ENCODE peak calls at places on chromosome 10, in nine cellular contexts. T is Kasumi-1, Z is T1000, E is EL, V is RPMI7951, H is dermis microvascular lymphatic vessel endothelial cell, L is thyroid gland, N is HS-5, F is nephron progenitor cell. U is an unnamed sample.

GRCh38 chr10:11345224-11346054 is 266.0 kb downstream of the USP6NL start:
- DNase-seq in T (peak; percentile 92), Z (no peak), E (no peak), V (peak; percentile 4), H (peak; percentile 60), L (no peak), N (no peak), F (no peak), U (no peak)

GRCh38 chr10:86536294-86536861 is 14.8 kb upstream of the WAPL start:
- DNase-seq in T (no peak), Z (no peak), E (no peak), V (no peak), H (no peak), L (no peak), N (no peak), F (no peak), U (no peak)

GRCh38 chr10:5462841-5463293 is 36.5 kb downstream of the CALML5 start:
- DNase-seq in T (no peak), Z (no peak), E (no peak), V (no peak), H (no peak), L (no peak), N (no peak), F (no peak), U (no peak)

GRCh38 chr10:89213191-89213808 is 6.2 kb upstream of the CH25H start:
- DNase-seq in T (peak; percentile 87), Z (no peak), E (peak; percentile 39), V (peak; percentile 32), H (peak; percentile 57), L (no peak), N (no peak), F (no peak), U (no peak)

GRCh38 chr10:46292573-46293023 is 5.8 kb downstream of the ANTXRL start:
- DNase-seq in T (no peak), Z (no peak), E (no peak), V (no peak), H (no peak), L (no peak), N (no peak), F (no peak), U (no peak)

GRCh38 chr10:8052344-8052969 is 2.0 kb upstream of the GATA3 start:
- DNase-seq in T (no peak), Z (no peak), E (no peak), V (no peak), H (no peak), L (no peak), N (no peak), F (peak; percentile 37), U (no peak)

GRCh38 chr10:114709966-114710365 is 51.9 kb upstream of the ABLIM1 start:
- DNase-seq in T (no peak), Z (no peak), E (peak; percentile 18), V (peak; percentile 9), H (no peak), L (no peak), N (no peak), F (no peak), U (no peak)

GRCh38 chr10:117552156-117552620 is 9.6 kb downstream of the EMX2 start:
- DNase-seq in T (no peak), Z (no peak), E (no peak), V (no peak), H (no peak), L (no peak), N (no peak), F (peak; percentile 61), U (no peak)

GRCh38 chr10:15821046-15821683 is 39.1 kb downstream of the MINDY3 start:
- DNase-seq in T (no peak), Z (no peak), E (no peak), V (no peak), H (peak; percentile 7), L (no peak), N (no peak), F (no peak), U (no peak)

GRCh38 chr10:131094406-131095108 is 217.0 kb downstream of the TCERG1L start:
- DNase-seq in T (no peak), Z (no peak), E (no peak), V (no peak), H (no peak), L (no peak), N (no peak), F (peak; percentile 30), U (no peak)

GRCh38 chr10:29239569-29240472 is 49.0 kb upstream of the LYZL1 start:
- DNase-seq in T (peak; percentile 43), Z (no peak), E (peak; percentile 27), V (peak; percentile 66), H (peak; percentile 24), L (no peak), N (no peak), F (peak; percentile 15), U (no peak)

GRCh38 chr10:572066-572465 is 117.4 kb downstream of the DIP2C start:
- DNase-seq in T (no peak), Z (no peak), E (no peak), V (no peak), H (no peak), L (no peak), N (no peak), F (no peak), U (no peak)

GRCh38 chr10:126736737-126737136 is 66.2 kb upstream of the C10orf90 start:
- DNase-seq in T (no peak), Z (no peak), E (no peak), V (no peak), H (no peak), L (no peak), N (no peak), F (no peak), U (no peak)

GRCh38 chr10:124093076-124093773 is at the start of gene CHST15:
- DNase-seq in T (no peak), Z (no peak), E (peak; percentile 70), V (peak; percentile 83), H (peak; percentile 78), L (peak; percentile 78), N (peak; percentile 50), F (peak; percentile 74), U (no peak)

GRCh38 chr10:125369382-125370326 is 209.3 kb upstream of the CTBP2 start:
- DNase-seq in T (no peak), Z (no peak), E (no peak), V (no peak), H (peak; percentile 21), L (no peak), N (no peak), F (no peak), U (no peak)

GRCh38 chr10:73906524-73907447 is 4.1 kb upstream of the PLAU start:
- DNase-seq in T (peak; percentile 96), Z (peak; percentile 94), E (peak; percentile 100), V (peak; percentile 99), H (peak; percentile 78), L (peak; percentile 30), N (peak; percentile 96), F (peak; percentile 62), U (no peak)

GRCh38 chr10:20624642-20625041 is 272.5 kb downstream of the NEBL start:
- DNase-seq in T (no peak), Z (no peak), E (no peak), V (no peak), H (no peak), L (no peak), N (no peak), F (no peak), U (no peak)

GRCh38 chr10:132322621-132323048 is 9.4 kb upstream of the LRRC27 start:
- DNase-seq in T (no peak), Z (no peak), E (peak; percentile 18), V (peak; percentile 46), H (no peak), L (no peak), N (no peak), F (no peak), U (no peak)

GRCh38 chr10:70856454-70856853 is 31.9 kb downstream of the PCBD1 start:
- DNase-seq in T (no peak), Z (no peak), E (no peak), V (no peak), H (no peak), L (peak; percentile 86), N (no peak), F (no peak), U (no peak)

GRCh38 chr10:5526691-5527331 is 2.0 kb downstream of the CALML3 start:
- DNase-seq in T (no peak), Z (no peak), E (no peak), V (no peak), H (no peak), L (no peak), N (no peak), F (no peak), U (no peak)

GRCh38 chr10:69464401-69464800 is 13.1 kb downstream of the TSPAN15 start:
- DNase-seq in T (no peak), Z (no peak), E (no peak), V (no peak), H (peak; percentile 95), L (no peak), N (no peak), F (no peak), U (no peak)

GRCh38 chr10:110901954-110902819 is 16.8 kb downstream of the BBIP1 start:
- DNase-seq in T (no peak), Z (no peak), E (peak; percentile 59), V (peak; percentile 34), H (peak; percentile 21), L (no peak), N (no peak), F (no peak), U (no peak)

GRCh38 chr10:74896788-74897527 is 70.6 kb downstream of the KAT6B start:
- DNase-seq in T (no peak), Z (no peak), E (no peak), V (no peak), H (no peak), L (peak; percentile 50), N (no peak), F (no peak), U (no peak)

GRCh38 chr10:132512693-132513345 is 24.8 kb upstream of the INPP5A start:
- DNase-seq in T (no peak), Z (no peak), E (no peak), V (no peak), H (no peak), L (no peak), N (no peak), F (no peak), U (no peak)

GRCh38 chr10:124588736-124589451 is 127.3 kb downstream of the LHPP start:
- DNase-seq in T (no peak), Z (no peak), E (no peak), V (peak; percentile 24), H (no peak), L (peak; percentile 57), N (no peak), F (peak; percentile 79), U (no peak)

GRCh38 chr10:23686722-23687121 is 247.8 kb downstream of the OTUD1 start:
- DNase-seq in T (peak; percentile 45), Z (no peak), E (no peak), V (no peak), H (no peak), L (no peak), N (no peak), F (no peak), U (no peak)

GRCh38 chr10:90148121-90148855 is 446.9 kb downstream of the KIF20B start:
- DNase-seq in T (peak; percentile 54), Z (no peak), E (peak; percentile 33), V (peak; percentile 75), H (peak; percentile 8), L (no peak), N (peak; percentile 56), F (no peak), U (no peak)